ENCODE peak calls at places on chromosome 13, in eight cellular contexts. One of them, this sample, is unnamed. For H3K27me3, the result is how much of the 10 kb centered on the place peaks cover.

GRCh38 chr13:95643814-95644598 is 500 bp downstream of the DZIP1 start:
- DNase-seq in SJSA1: peak
- DNase-seq in HAP-1: peak
- DNase-seq in heart right ventricle: peak
- DNase-seq in gastrocnemius medialis: no peak
- DNase-seq in HL-60: no peak
- DNase-seq in AG04450: no peak
- DNase-seq in WERI-Rb-1: peak
- DNase-seq in this sample: peak

GRCh38 chr13:106882222-106882621 is 314.3 kb upstream of the ARGLU1 start:
- DNase-seq in gastrocnemius medialis: no peak
- DNase-seq in heart right ventricle: no peak
- DNase-seq in AG04450: no peak
- DNase-seq in SJSA1: no peak
- DNase-seq in HAP-1: peak
- DNase-seq in HL-60: no peak
- DNase-seq in WERI-Rb-1: no peak
- DNase-seq in this sample: no peak

GRCh38 chr13:98504371-98504963 is 72.4 kb downstream of the STK24 start:
- DNase-seq in HL-60: no peak
- DNase-seq in SJSA1: no peak
- DNase-seq in gastrocnemius medialis: no peak
- DNase-seq in AG04450: no peak
- DNase-seq in WERI-Rb-1: no peak
- DNase-seq in HAP-1: no peak
- DNase-seq in heart right ventricle: no peak
- DNase-seq in this sample: no peak

GRCh38 chr13:42218576-42218975 is 53.4 kb upstream of the AKAP11 start:
- DNase-seq in SJSA1: no peak
- DNase-seq in WERI-Rb-1: no peak
- DNase-seq in heart right ventricle: no peak
- DNase-seq in HL-60: no peak
- DNase-seq in AG04450: no peak
- DNase-seq in gastrocnemius medialis: no peak
- DNase-seq in HAP-1: no peak
- DNase-seq in this sample: no peak

GRCh38 chr13:104976964-104977363 is 1558.5 kb downstream of the EFNB2 start:
- DNase-seq in AG04450: no peak
- DNase-seq in HL-60: no peak
- DNase-seq in WERI-Rb-1: no peak
- DNase-seq in gastrocnemius medialis: no peak
- DNase-seq in HAP-1: no peak
- DNase-seq in SJSA1: no peak
- DNase-seq in heart right ventricle: no peak
- DNase-seq in this sample: no peak

GRCh38 chr13:97125810-97126738 is 96.1 kb upstream of the MBNL2 start:
- DNase-seq in heart right ventricle: no peak
- DNase-seq in SJSA1: no peak
- DNase-seq in HAP-1: no peak
- DNase-seq in AG04450: no peak
- DNase-seq in HL-60: peak
- DNase-seq in gastrocnemius medialis: peak
- DNase-seq in WERI-Rb-1: peak
- DNase-seq in this sample: no peak

GRCh38 chr13:74115138-74115537 is 19.1 kb downstream of the KLF12 start:
- DNase-seq in WERI-Rb-1: no peak
- DNase-seq in HAP-1: no peak
- DNase-seq in gastrocnemius medialis: no peak
- DNase-seq in SJSA1: peak
- DNase-seq in heart right ventricle: no peak
- DNase-seq in AG04450: peak
- DNase-seq in HL-60: no peak
- DNase-seq in this sample: no peak

GRCh38 chr13:30968734-30969335 is 36.4 kb downstream of the TEX26 start:
- DNase-seq in SJSA1: no peak
- DNase-seq in HAP-1: no peak
- DNase-seq in HL-60: no peak
- DNase-seq in AG04450: no peak
- DNase-seq in gastrocnemius medialis: no peak
- DNase-seq in WERI-Rb-1: no peak
- DNase-seq in heart right ventricle: no peak
- DNase-seq in this sample: no peak

GRCh38 chr13:33279898-33280549 is 5.5 kb downstream of the STARD13 start:
- DNase-seq in HAP-1: no peak
- DNase-seq in heart right ventricle: no peak
- DNase-seq in AG04450: no peak
- DNase-seq in WERI-Rb-1: no peak
- DNase-seq in gastrocnemius medialis: peak
- DNase-seq in HL-60: no peak
- DNase-seq in SJSA1: peak
- DNase-seq in this sample: no peak

DNA sequence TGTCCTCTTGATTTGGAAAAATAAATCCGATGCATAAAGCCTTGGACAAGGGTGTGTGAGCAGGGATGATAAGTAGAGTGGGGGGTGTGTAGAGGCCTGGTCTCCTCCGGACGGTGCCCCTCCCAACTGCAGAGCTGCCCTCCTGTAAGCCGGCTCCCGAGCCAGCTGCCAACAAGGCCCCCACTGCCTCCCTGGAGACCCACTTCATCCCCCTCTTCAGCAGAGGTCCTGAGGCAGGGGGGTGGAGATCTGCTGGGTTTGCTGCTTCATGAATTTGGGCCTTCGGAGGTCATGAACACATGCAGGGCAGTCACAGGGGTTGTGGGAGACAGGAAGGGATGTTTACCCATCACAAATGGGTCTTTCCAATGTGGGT is 84.1 kb downstream of the SLC7A1 start:
- DNase-seq in HAP-1: no peak
- DNase-seq in HL-60: no peak
- DNase-seq in heart right ventricle: no peak
- DNase-seq in AG04450: no peak
- DNase-seq in gastrocnemius medialis: no peak
- DNase-seq in SJSA1: no peak
- DNase-seq in WERI-Rb-1: no peak
- DNase-seq in this sample: no peak
- H3K4me3 ChIP-seq in HAP-1: no peak
- H3K4me3 ChIP-seq in HL-60: no peak
- H3K4me3 ChIP-seq in heart right ventricle: no peak
- H3K4me3 ChIP-seq in AG04450: no peak
- H3K4me3 ChIP-seq in gastrocnemius medialis: no peak
- H3K4me3 ChIP-seq in SJSA1: no peak
- H3K4me3 ChIP-seq in WERI-Rb-1: no peak
- H3K4me3 ChIP-seq in this sample: no peak

GRCh38 chr13:112892759-112893569 is 76.0 kb upstream of the MCF2L start:
- DNase-seq in HAP-1: no peak
- DNase-seq in WERI-Rb-1: peak
- DNase-seq in gastrocnemius medialis: no peak
- DNase-seq in AG04450: no peak
- DNase-seq in HL-60: no peak
- DNase-seq in SJSA1: no peak
- DNase-seq in heart right ventricle: no peak
- DNase-seq in this sample: no peak

GRCh38 chr13:112895521-112896465 is 73.2 kb upstream of the MCF2L start:
- DNase-seq in AG04450: no peak
- DNase-seq in WERI-Rb-1: no peak
- DNase-seq in heart right ventricle: no peak
- DNase-seq in HL-60: no peak
- DNase-seq in SJSA1: no peak
- DNase-seq in HAP-1: no peak
- DNase-seq in gastrocnemius medialis: no peak
- DNase-seq in this sample: peak

GRCh38 chr13:112893570-112894422 is 75.2 kb upstream of the MCF2L start:
- DNase-seq in gastrocnemius medialis: no peak
- DNase-seq in HAP-1: peak
- DNase-seq in SJSA1: no peak
- DNase-seq in heart right ventricle: peak
- DNase-seq in HL-60: peak
- DNase-seq in AG04450: no peak
- DNase-seq in WERI-Rb-1: peak
- DNase-seq in this sample: peak

GRCh38 chr13:112894673-112895481 is 74.1 kb upstream of the MCF2L start:
- DNase-seq in HAP-1: peak
- DNase-seq in AG04450: no peak
- DNase-seq in HL-60: no peak
- DNase-seq in WERI-Rb-1: no peak
- DNase-seq in heart right ventricle: no peak
- DNase-seq in gastrocnemius medialis: no peak
- DNase-seq in SJSA1: no peak
- DNase-seq in this sample: peak

DNA sequence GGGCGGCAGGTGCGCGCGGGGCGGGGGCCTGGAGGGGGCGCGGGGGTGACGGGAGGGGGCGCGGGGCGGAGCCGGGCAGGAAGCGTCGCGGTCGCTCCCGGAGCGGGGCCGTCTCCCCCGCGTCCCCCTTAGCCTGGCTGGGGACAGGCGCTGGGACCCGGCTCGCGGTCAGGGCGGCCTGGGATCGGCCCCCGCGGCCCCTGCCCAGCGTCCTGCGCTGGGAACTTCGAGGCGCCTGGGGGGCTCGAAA is 74.7 kb upstream of the MCF2L start:
- DNase-seq in heart right ventricle: no peak
- DNase-seq in WERI-Rb-1: no peak
- DNase-seq in AG04450: no peak
- DNase-seq in HL-60: no peak
- DNase-seq in gastrocnemius medialis: no peak
- DNase-seq in SJSA1: no peak
- DNase-seq in HAP-1: no peak
- DNase-seq in this sample: no peak
- H3K27me3 ChIP-seq in heart right ventricle: under half
- H3K27me3 ChIP-seq in WERI-Rb-1: under half
- H3K27me3 ChIP-seq in AG04450: half or more
- H3K27me3 ChIP-seq in HL-60: under half
- H3K27me3 ChIP-seq in gastrocnemius medialis: under half
- H3K27me3 ChIP-seq in SJSA1: half or more
- H3K27me3 ChIP-seq in HAP-1: under half
- H3K27me3 ChIP-seq in this sample: under half

DNA sequence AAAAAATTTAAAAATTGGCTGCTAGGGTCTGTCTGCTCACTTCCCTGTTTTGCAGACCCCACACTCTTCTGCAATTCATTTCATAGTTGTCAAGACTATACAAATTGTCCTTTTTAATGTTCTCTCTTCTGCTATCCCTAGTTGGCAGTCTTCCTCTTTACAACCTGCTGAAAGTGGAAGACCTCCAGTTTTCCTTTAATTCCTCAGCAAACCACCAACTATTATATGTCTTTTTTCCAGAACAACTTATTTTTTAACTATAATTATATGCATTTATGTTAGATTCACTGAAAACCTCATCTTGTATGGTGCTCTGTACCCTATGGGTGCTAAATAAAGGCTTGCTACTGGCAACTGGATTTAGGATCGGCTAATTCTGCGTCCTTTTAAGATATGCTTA is 1.1 kb upstream of the PHF11 start:
- DNase-seq in HL-60: no peak
- DNase-seq in HAP-1: no peak
- DNase-seq in heart right ventricle: no peak
- DNase-seq in WERI-Rb-1: no peak
- DNase-seq in gastrocnemius medialis: no peak
- DNase-seq in AG04450: no peak
- DNase-seq in SJSA1: no peak
- DNase-seq in this sample: no peak
- H3K4me3 ChIP-seq in HL-60: peak
- H3K4me3 ChIP-seq in HAP-1: peak
- H3K4me3 ChIP-seq in heart right ventricle: peak
- H3K4me3 ChIP-seq in WERI-Rb-1: no peak
- H3K4me3 ChIP-seq in gastrocnemius medialis: peak
- H3K4me3 ChIP-seq in AG04450: no peak
- H3K4me3 ChIP-seq in SJSA1: peak
- H3K4me3 ChIP-seq in this sample: no peak

GRCh38 chr13:27295096-27295495 is 24.5 kb downstream of the RASL11A start:
- DNase-seq in gastrocnemius medialis: no peak
- DNase-seq in AG04450: no peak
- DNase-seq in heart right ventricle: no peak
- DNase-seq in HL-60: no peak
- DNase-seq in SJSA1: no peak
- DNase-seq in HAP-1: no peak
- DNase-seq in WERI-Rb-1: no peak
- DNase-seq in this sample: no peak

GRCh38 chr13:27300941-27301586 is 30.4 kb downstream of the RASL11A start:
- DNase-seq in heart right ventricle: no peak
- DNase-seq in SJSA1: no peak
- DNase-seq in HAP-1: no peak
- DNase-seq in AG04450: no peak
- DNase-seq in gastrocnemius medialis: no peak
- DNase-seq in HL-60: no peak
- DNase-seq in WERI-Rb-1: no peak
- DNase-seq in this sample: no peak

GRCh38 chr13:27295660-27296059 is 25.0 kb downstream of the RASL11A start:
- DNase-seq in SJSA1: no peak
- DNase-seq in AG04450: no peak
- DNase-seq in gastrocnemius medialis: no peak
- DNase-seq in WERI-Rb-1: no peak
- DNase-seq in HAP-1: no peak
- DNase-seq in HL-60: no peak
- DNase-seq in heart right ventricle: no peak
- DNase-seq in this sample: no peak

GRCh38 chr13:27296496-27296895 is 25.9 kb downstream of the RASL11A start:
- DNase-seq in HL-60: no peak
- DNase-seq in AG04450: no peak
- DNase-seq in WERI-Rb-1: no peak
- DNase-seq in heart right ventricle: no peak
- DNase-seq in HAP-1: no peak
- DNase-seq in SJSA1: no peak
- DNase-seq in gastrocnemius medialis: no peak
- DNase-seq in this sample: no peak

GRCh38 chr13:27298849-27299248 is 28.2 kb downstream of the RASL11A start:
- DNase-seq in SJSA1: no peak
- DNase-seq in WERI-Rb-1: no peak
- DNase-seq in gastrocnemius medialis: no peak
- DNase-seq in AG04450: no peak
- DNase-seq in heart right ventricle: no peak
- DNase-seq in HL-60: no peak
- DNase-seq in HAP-1: no peak
- DNase-seq in this sample: no peak
- H3K27me3 ChIP-seq in SJSA1: under half
- H3K27me3 ChIP-seq in WERI-Rb-1: under half
- H3K27me3 ChIP-seq in gastrocnemius medialis: under half
- H3K27me3 ChIP-seq in AG04450: under half
- H3K27me3 ChIP-seq in heart right ventricle: under half
- H3K27me3 ChIP-seq in HL-60: under half
- H3K27me3 ChIP-seq in HAP-1: under half
- H3K27me3 ChIP-seq in this sample: under half

GRCh38 chr13:27965343-27965739 is 3.8 kb downstream of the CDX2 start:
- DNase-seq in HL-60: no peak
- DNase-seq in HAP-1: no peak
- DNase-seq in gastrocnemius medialis: no peak
- DNase-seq in AG04450: no peak
- DNase-seq in heart right ventricle: no peak
- DNase-seq in WERI-Rb-1: no peak
- DNase-seq in SJSA1: no peak
- DNase-seq in this sample: peak
- H3K4me3 ChIP-seq in HL-60: no peak
- H3K4me3 ChIP-seq in HAP-1: no peak
- H3K4me3 ChIP-seq in gastrocnemius medialis: no peak
- H3K4me3 ChIP-seq in AG04450: no peak
- H3K4me3 ChIP-seq in heart right ventricle: no peak
- H3K4me3 ChIP-seq in WERI-Rb-1: no peak
- H3K4me3 ChIP-seq in SJSA1: no peak
- H3K4me3 ChIP-seq in this sample: no peak

This sample was measured in H7.